ENCODE peak calls at places on chromosome 22, in eight cellular contexts. W is upper lobe of left lung, P is uterus, D is adrenal gland, A is heart left ventricle, J is tibial nerve, U is breast epithelium, S is lower leg skin. B is an unnamed sample.
A peak's percentile ranks its signal among the peaks of the same experiment; 100 is the strongest.

GRCh38 chr22:23184100-23184763 is 3.9 kb downstream of the BCR start:
- DNase-seq in D (no peak), A (peak; percentile 4), P (no peak), W (no peak), S (no peak), J (no peak), U (no peak), B (no peak)

GRCh38 chr22:32444068-32444467 is 20.2 kb downstream of the BPIFC start:
- DNase-seq in J (no peak), P (no peak), S (no peak), W (no peak), A (no peak), D (no peak), U (no peak), B (peak; percentile 4)

GRCh38 chr22:38246046-38246658 is 26.7 kb downstream of the TMEM184B start:
- DNase-seq in S (no peak), D (no peak), W (peak; percentile 59), A (no peak), J (no peak), P (no peak), U (no peak), B (no peak)

GRCh38 chr22:31230871-31231621 is 18.9 kb downstream of the LIMK2 start:
- DNase-seq in W (no peak), A (no peak), J (peak; percentile 59), D (peak; percentile 73), P (peak; percentile 44), U (no peak), S (peak; percentile 37), B (peak; percentile 74)

GRCh38 chr22:47534150-47535133 is 772.0 kb downstream of the TBC1D22A start:
- DNase-seq in P (no peak), A (peak; percentile 56), W (no peak), U (no peak), D (no peak), J (peak; percentile 14), S (peak; percentile 26), B (peak; percentile 48)

GRCh38 chr22:19848298-19849224 is 6.1 kb downstream of the GNB1L start:
- DNase-seq in P (no peak), J (no peak), U (no peak), W (no peak), D (peak; percentile 79), S (peak; percentile 16), A (no peak), B (no peak)

GRCh38 chr22:30253205-30253852 is 6.8 kb upstream of the LIF start:
- DNase-seq in A (peak; percentile 81), P (peak; percentile 49), U (no peak), D (no peak), J (peak; percentile 52), W (peak; percentile 84), S (no peak), B (no peak)

GRCh38 chr22:37032535-37033460 is 13.3 kb downstream of the MPST start:
- DNase-seq in D (no peak), W (peak; percentile 37), S (peak; percentile 59), U (no peak), P (peak; percentile 59), A (no peak), J (peak; percentile 22), B (peak; percentile 76)

GRCh38 chr22:22753526-22754267 is 109.3 kb downstream of the GGTLC2 start:
- DNase-seq in D (peak; percentile 68), J (peak; percentile 47), A (peak; percentile 39), P (no peak), U (no peak), S (no peak), W (no peak), B (peak; percentile 27)

GRCh38 chr22:44888491-44888941 is 121.3 kb downstream of the PHF21B start:
- DNase-seq in S (no peak), P (no peak), D (no peak), A (no peak), U (peak; percentile 44), J (no peak), W (no peak), B (no peak)

GRCh38 chr22:22984967-22985366 is 85.4 kb upstream of the GNAZ start:
- DNase-seq in D (no peak), W (no peak), J (no peak), P (no peak), S (no peak), A (no peak), U (no peak), B (no peak)

GRCh38 chr22:25395468-25395867 is 169.0 kb upstream of the GRK3 start:
- DNase-seq in J (no peak), A (peak; percentile 48), D (no peak), S (no peak), U (no peak), P (no peak), W (no peak), B (no peak)

GRCh38 chr22:47200273-47201051 is 438.0 kb downstream of the TBC1D22A start:
- DNase-seq in W (peak; percentile 70), P (no peak), D (no peak), A (no peak), U (no peak), S (no peak), J (no peak), B (no peak)

GRCh38 chr22:44133901-44134511 is 46.7 kb upstream of the PARVG start:
- DNase-seq in W (no peak), P (no peak), U (no peak), A (no peak), S (no peak), D (no peak), J (peak; percentile 8), B (no peak)

GRCh38 chr22:31933816-31934482 is 10.4 kb upstream of the YWHAH start:
- DNase-seq in U (no peak), D (no peak), A (no peak), S (no peak), J (no peak), W (peak; percentile 20), P (no peak), B (no peak)

GRCh38 chr22:18056161-18056666 is 21.6 kb upstream of the PEX26 start:
- DNase-seq in P (peak; percentile 65), U (no peak), W (no peak), D (peak; percentile 70), A (peak; percentile 35), S (no peak), J (no peak), B (no peak)

GRCh38 chr22:47617186-47617585 is 854.7 kb downstream of the TBC1D22A start:
- DNase-seq in A (no peak), S (no peak), U (no peak), D (no peak), W (no peak), P (no peak), J (no peak), B (no peak)

GRCh38 chr22:20956258-20957117 is 10.6 kb upstream of the AIFM3 start:
- DNase-seq in U (no peak), W (peak; percentile 43), P (no peak), S (no peak), A (no peak), J (no peak), D (no peak), B (no peak)

GRCh38 chr22:49534386-49534785 is 293.3 kb downstream of the BRD1 start:
- DNase-seq in W (no peak), S (no peak), J (no peak), A (no peak), P (no peak), U (peak; percentile 7), D (no peak), B (no peak)
- TF ChIP-seq POLR2A in W (no peak), S (no peak), J (no peak), A (no peak), P (no peak), U (no peak), D (no peak), B (no peak)

DNA sequence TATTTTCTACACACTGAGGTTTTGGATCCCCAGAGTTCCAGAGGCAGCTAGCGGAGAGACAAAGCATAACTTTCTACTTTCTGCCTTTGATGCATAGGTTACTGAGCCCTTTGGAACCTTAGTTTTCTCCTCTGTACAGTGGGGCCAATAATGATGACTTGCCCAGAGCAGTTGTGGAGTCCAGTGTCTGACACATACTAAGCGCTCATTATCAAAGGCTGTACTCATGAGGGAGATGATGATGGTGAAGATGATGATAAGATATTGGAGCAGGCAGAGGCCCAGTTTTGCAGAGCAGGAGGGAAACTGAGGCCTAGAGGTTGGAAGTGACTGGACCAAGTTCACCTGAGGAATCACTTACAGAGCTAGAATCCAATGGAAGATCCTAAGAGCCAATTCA is 458.0 kb downstream of the MIAT start:
- DNase-seq in S (no peak), J (no peak), P (no peak), U (no peak), A (no peak), W (no peak), D (no peak), B (no peak)
- TF ChIP-seq POLR2A in S (no peak), J (no peak), P (no peak), U (no peak), A (no peak), W (no peak), D (no peak), B (no peak)

DNA sequence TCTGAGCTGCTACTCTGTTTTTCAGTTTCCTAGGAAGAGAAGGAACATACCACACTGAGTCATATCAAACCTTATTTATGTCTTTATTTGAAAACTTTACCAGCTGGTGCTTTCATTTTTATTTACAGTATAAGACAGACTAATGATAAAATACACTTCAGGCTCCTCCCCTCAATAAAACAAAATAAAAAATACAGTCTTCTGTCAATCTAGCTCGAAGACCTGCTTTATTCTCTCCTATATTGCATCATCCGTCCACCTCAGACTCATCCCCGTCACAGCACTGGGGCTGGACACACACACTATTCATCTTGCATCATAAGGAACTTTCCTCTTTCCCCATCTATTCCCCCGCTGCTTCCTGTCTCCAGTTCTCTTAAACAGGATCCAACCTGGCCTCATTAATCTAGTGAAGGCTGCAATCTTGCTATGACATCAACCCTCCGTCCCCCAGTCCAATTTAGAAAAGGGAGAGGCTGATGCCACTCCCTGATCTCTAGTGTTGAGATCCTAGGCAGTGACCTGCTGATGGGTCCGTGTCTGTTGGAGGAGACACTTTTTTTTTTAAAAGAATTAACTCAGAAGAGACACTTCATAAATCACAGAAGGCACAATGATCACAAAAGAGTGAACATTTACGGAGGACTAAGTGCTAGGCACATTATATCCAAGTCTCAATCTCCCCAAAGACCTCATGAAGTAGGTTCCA is 1.1 kb downstream of the XBP1 start:
- DNase-seq in A (no peak), D (peak; percentile 75), U (no peak), W (no peak), S (peak; percentile 73), P (peak; percentile 85), J (peak; percentile 83), B (peak; percentile 50)
- TF ChIP-seq POLR2A in A (peak; percentile 49), D (peak; percentile 70), U (peak; percentile 81), W (no peak), S (no peak), P (peak; percentile 67), J (peak; percentile 78), B (peak; percentile 52)

DNA sequence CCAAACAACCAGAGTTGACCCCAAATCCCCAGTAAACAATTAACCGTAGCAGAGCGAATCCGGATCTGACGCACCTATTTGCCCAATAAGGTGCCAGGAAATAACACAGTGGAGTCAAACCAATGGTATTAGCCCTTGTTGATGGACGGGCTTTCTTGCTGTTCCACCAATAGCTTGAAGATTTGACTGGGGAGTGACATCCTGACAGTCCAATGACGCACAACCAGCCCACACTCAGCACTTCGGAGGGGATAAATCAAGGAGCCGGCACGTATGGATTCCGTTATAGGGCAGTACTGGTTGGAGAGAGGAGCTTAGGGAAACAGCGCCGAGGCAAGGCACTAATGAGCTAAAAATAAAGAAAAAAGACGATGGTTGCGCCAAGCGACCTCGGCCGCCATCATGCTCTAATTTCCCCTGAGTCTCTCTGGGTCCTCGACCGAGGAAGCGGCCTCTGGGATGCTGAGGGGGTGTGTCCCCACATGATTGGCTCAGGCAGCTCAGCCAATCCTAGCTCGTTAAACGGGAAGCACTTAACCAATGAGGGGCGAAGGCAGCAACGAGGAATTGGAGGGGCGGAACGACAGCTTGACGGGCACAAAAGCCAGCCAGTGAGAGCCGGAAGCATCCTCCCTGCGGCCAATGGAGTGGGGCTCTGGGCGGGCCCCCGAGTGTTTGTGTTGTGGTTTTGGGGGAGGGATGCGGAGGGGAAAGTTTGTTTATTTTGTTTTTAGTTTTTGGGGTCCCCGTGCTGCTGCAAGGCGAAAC is 49.5 kb downstream of the FAM83F start:
- DNase-seq in W (peak; percentile 92), A (peak; percentile 98), P (peak; percentile 98), D (peak; percentile 99), U (peak; percentile 98), S (peak; percentile 99), J (peak; percentile 99), B (peak; percentile 99)
- TF ChIP-seq POLR2A in W (no peak), A (peak; percentile 61), P (peak; percentile 55), D (peak; percentile 93), U (peak; percentile 59), S (no peak), J (peak; percentile 47), B (peak; percentile 51)

B was measured in prostate gland.